ENCODE peak calls at places on chromosome 13, in four cellular contexts. One of them, this sample, is unnamed.

GRCh38 chr13:113041293-113041690 is 64.3 kb upstream of the F7 start:
- DNase-seq in neural progenitor cell: no peak
- DNase-seq in tibial artery: no peak
- DNase-seq in heart left ventricle: peak
- DNase-seq in this sample: peak

GRCh38 chr13:45482571-45483173 is 17.9 kb downstream of the COG3 start:
- DNase-seq in neural progenitor cell: no peak
- DNase-seq in heart left ventricle: no peak
- DNase-seq in tibial artery: no peak
- DNase-seq in this sample: no peak

GRCh38 chr13:84997858-84998257 is 801.4 kb downstream of the SLITRK6 start:
- DNase-seq in tibial artery: no peak
- DNase-seq in heart left ventricle: no peak
- DNase-seq in neural progenitor cell: no peak
- DNase-seq in this sample: no peak

GRCh38 chr13:108332791-108333190 is 63.3 kb downstream of the TNFSF13B start:
- DNase-seq in heart left ventricle: no peak
- DNase-seq in neural progenitor cell: no peak
- DNase-seq in tibial artery: no peak
- DNase-seq in this sample: no peak

GRCh38 chr13:94325148-94325528 is 154.3 kb downstream of the DCT start:
- DNase-seq in heart left ventricle: no peak
- DNase-seq in neural progenitor cell: no peak
- DNase-seq in tibial artery: no peak
- DNase-seq in this sample: no peak

GRCh38 chr13:26019241-26019640 is 32.6 kb downstream of the SHISA2 start:
- DNase-seq in neural progenitor cell: no peak
- DNase-seq in tibial artery: no peak
- DNase-seq in heart left ventricle: no peak
- DNase-seq in this sample: no peak

GRCh38 chr13:42970824-42971669 is 21.0 kb downstream of the EPSTI1 start:
- DNase-seq in neural progenitor cell: peak
- DNase-seq in tibial artery: no peak
- DNase-seq in heart left ventricle: no peak
- DNase-seq in this sample: no peak

GRCh38 chr13:104553156-104553555 is 1486.9 kb upstream of the SLC10A2 start:
- DNase-seq in neural progenitor cell: no peak
- DNase-seq in heart left ventricle: no peak
- DNase-seq in tibial artery: no peak
- DNase-seq in this sample: no peak

GRCh38 chr13:103883698-103884097 is 817.5 kb upstream of the SLC10A2 start:
- DNase-seq in heart left ventricle: no peak
- DNase-seq in neural progenitor cell: no peak
- DNase-seq in tibial artery: no peak
- DNase-seq in this sample: no peak

GRCh38 chr13:48132961-48133360 is 38.1 kb upstream of the MED4 start:
- DNase-seq in tibial artery: no peak
- DNase-seq in neural progenitor cell: no peak
- DNase-seq in heart left ventricle: no peak
- DNase-seq in this sample: no peak

GRCh38 chr13:94342436-94343242 is 136.8 kb downstream of the DCT start:
- DNase-seq in heart left ventricle: no peak
- DNase-seq in neural progenitor cell: no peak
- DNase-seq in tibial artery: no peak
- DNase-seq in this sample: no peak

GRCh38 chr13:66665991-66666390 is 564.1 kb downstream of the PCDH9 start:
- DNase-seq in heart left ventricle: no peak
- DNase-seq in neural progenitor cell: peak
- DNase-seq in tibial artery: no peak
- DNase-seq in this sample: no peak

GRCh38 chr13:38895075-38895474 is 95.6 kb downstream of the STOML3 start:
- DNase-seq in neural progenitor cell: no peak
- DNase-seq in heart left ventricle: no peak
- DNase-seq in tibial artery: no peak
- DNase-seq in this sample: no peak

GRCh38 chr13:38899581-38899980 is 91.0 kb downstream of the STOML3 start:
- DNase-seq in tibial artery: no peak
- DNase-seq in heart left ventricle: no peak
- DNase-seq in neural progenitor cell: no peak
- DNase-seq in this sample: no peak

GRCh38 chr13:38898481-38898880 is 92.2 kb downstream of the STOML3 start:
- DNase-seq in heart left ventricle: no peak
- DNase-seq in tibial artery: no peak
- DNase-seq in neural progenitor cell: no peak
- DNase-seq in this sample: no peak

GRCh38 chr13:38900188-38900587 is 90.4 kb downstream of the STOML3 start:
- DNase-seq in neural progenitor cell: peak
- DNase-seq in heart left ventricle: no peak
- DNase-seq in tibial artery: no peak
- DNase-seq in this sample: no peak

DNA sequence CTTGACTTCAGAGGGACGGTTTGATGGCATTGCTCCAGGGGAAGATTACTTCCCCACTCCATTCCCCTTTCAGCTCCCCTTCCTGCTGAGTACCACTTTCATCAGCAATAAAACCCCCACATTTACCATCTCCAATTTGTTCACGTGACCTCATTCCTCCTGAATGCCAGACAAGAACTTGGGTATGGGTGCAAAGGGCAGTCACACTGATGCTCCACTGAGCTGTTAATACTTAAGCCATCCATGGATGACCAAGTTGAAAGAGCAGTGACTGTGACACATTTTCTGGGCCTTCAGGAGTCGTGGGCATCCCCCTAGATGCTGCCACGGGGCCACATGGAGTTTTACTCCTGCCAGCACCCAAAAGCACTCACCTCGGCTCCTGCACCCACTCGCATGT is 93.1 kb downstream of the STOML3 start:
- DNase-seq in heart left ventricle: no peak
- DNase-seq in neural progenitor cell: no peak
- DNase-seq in tibial artery: no peak
- DNase-seq in this sample: no peak
- H3K27ac ChIP-seq in heart left ventricle: no peak
- H3K27ac ChIP-seq in neural progenitor cell: no peak
- H3K27ac ChIP-seq in tibial artery: no peak
- H3K27ac ChIP-seq in this sample: no peak

DNA sequence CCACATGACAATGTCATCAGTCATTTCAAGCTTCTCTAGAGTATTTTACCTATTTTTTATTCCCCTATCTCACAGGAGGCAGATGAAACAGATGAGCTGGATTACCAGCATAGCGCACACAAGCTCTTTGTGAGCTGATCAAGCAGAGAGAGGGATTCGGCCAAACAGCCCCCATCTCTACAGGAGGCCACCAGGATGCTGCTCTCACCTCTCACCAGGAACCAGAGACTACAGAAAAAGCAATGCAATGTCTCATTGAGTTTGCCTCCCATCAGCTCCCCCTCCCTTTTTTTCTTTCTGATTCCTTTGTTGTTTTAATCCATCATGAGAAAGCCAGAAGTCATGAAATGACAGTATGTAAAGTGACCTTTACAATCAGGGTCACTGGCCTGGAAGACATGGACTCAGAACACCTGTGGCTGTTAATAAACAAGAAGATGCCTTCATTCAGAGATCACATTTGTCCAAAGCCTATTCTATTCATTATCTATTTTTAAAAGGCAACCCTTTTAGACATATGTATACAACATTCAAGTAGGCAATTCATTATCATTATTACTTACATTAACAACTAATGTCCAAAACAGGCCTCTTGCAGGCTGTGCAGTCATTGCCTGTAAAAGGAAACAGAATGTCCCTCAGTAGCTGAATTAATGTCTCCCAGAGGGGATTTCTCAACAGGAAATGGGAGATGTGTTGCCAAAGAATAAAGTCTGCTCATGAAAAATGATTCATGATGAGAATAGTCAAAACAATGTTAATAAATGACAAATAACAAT is 656.6 kb downstream of the TBC1D4 start:
- DNase-seq in tibial artery: no peak
- DNase-seq in heart left ventricle: no peak
- DNase-seq in neural progenitor cell: peak
- DNase-seq in this sample: no peak
- H3K27ac ChIP-seq in tibial artery: no peak
- H3K27ac ChIP-seq in heart left ventricle: peak
- H3K27ac ChIP-seq in neural progenitor cell: peak
- H3K27ac ChIP-seq in this sample: no peak

DNA sequence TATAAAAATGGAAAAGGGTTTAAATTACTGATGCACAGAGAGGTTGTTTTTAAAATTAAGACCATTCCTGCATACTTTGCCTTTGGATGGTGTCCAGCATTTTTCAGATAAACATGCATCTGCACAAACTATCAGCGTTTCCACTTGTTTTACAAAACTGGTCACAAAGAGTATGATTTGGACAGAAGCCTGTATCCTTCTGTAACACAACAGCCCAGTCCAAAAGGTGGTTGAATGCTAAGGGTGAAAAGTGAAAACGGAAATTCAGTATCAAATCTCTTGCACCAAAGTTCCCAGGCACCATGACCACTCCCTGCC is 21.7 kb upstream of the DOCK9 start:
- DNase-seq in tibial artery: no peak
- DNase-seq in neural progenitor cell: no peak
- DNase-seq in heart left ventricle: no peak
- DNase-seq in this sample: no peak
- H3K27ac ChIP-seq in tibial artery: no peak
- H3K27ac ChIP-seq in neural progenitor cell: no peak
- H3K27ac ChIP-seq in heart left ventricle: peak
- H3K27ac ChIP-seq in this sample: no peak

DNA sequence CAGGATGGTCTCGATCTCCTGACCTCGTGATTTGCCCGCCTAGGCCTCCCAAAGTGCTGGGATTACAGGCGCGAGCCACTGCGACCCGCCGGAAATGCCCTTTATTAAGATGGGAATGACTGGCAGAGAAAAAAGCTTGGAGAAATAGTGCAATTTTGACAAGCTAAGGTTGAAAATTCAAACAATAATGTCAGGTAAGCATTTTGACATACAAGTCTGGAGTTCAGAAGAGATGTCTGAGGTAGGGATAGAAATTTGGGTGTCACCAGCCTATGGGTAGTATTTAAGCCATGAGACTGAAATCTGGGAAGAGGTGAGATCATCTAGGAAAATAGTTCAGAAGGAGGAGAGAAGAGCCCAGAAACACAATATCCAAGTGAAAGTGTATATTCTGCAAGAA is 17.1 kb upstream of the PAN3 start:
- DNase-seq in heart left ventricle: no peak
- DNase-seq in tibial artery: no peak
- DNase-seq in neural progenitor cell: no peak
- DNase-seq in this sample: no peak
- H3K27ac ChIP-seq in heart left ventricle: no peak
- H3K27ac ChIP-seq in tibial artery: no peak
- H3K27ac ChIP-seq in neural progenitor cell: no peak
- H3K27ac ChIP-seq in this sample: no peak

DNA sequence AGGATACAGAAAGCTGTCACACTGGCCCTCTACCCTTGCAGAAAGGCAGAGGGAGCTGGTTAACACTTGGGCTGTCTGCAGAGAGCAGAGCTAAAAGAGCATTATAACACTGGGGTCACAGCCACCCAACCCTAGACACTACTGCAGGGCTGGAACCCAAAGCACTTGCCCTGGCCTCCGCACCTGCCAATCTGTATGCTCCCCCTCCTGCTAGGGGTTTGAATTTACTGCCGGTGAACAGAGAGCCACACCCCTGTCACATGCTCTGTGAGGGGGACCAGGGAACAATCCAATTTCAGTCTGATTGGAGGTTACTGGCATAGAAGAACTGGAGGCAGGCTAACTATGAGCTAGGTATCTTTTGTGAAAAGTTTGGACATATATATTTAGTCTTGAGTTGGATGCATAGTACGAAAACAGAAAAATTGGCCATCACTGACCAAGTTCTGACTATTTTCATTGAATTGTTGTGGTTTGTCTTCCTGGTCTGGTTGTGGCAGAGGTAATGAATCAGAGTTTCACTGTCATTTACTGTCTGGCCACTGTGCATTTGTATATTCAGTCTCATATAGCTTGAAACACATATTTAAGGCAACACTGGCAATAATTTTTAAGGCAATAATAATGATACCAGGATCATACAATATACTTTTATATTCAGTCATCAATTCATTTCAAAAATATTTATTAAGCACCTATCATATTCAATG is 504.3 kb upstream of the ATXN8OS start:
- DNase-seq in neural progenitor cell: no peak
- DNase-seq in heart left ventricle: no peak
- DNase-seq in tibial artery: no peak
- DNase-seq in this sample: no peak
- H3K27ac ChIP-seq in neural progenitor cell: no peak
- H3K27ac ChIP-seq in heart left ventricle: no peak
- H3K27ac ChIP-seq in tibial artery: no peak
- H3K27ac ChIP-seq in this sample: no peak

DNA sequence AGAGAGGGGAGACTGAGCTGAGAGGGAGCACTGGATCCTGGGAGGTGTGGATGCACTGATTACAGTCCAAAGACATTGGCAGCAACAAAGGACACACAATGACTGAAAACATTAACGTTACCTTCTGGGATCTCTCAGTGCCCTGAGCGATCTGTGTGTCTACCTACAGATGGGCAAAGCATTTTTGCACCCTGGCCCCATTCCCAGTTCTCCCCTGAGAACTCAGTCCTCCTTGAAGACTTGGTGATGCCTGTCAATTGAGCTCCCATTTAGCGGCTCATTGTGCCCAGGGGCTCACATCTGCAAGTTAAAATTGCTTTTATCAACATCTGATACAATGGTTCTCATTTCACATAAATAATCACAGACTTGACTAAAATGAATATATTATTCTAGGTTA is 62.5 kb downstream of the CDADC1 start:
- DNase-seq in tibial artery: no peak
- DNase-seq in neural progenitor cell: no peak
- DNase-seq in heart left ventricle: no peak
- DNase-seq in this sample: no peak
- H3K27ac ChIP-seq in tibial artery: peak
- H3K27ac ChIP-seq in neural progenitor cell: no peak
- H3K27ac ChIP-seq in heart left ventricle: no peak
- H3K27ac ChIP-seq in this sample: peak

DNA sequence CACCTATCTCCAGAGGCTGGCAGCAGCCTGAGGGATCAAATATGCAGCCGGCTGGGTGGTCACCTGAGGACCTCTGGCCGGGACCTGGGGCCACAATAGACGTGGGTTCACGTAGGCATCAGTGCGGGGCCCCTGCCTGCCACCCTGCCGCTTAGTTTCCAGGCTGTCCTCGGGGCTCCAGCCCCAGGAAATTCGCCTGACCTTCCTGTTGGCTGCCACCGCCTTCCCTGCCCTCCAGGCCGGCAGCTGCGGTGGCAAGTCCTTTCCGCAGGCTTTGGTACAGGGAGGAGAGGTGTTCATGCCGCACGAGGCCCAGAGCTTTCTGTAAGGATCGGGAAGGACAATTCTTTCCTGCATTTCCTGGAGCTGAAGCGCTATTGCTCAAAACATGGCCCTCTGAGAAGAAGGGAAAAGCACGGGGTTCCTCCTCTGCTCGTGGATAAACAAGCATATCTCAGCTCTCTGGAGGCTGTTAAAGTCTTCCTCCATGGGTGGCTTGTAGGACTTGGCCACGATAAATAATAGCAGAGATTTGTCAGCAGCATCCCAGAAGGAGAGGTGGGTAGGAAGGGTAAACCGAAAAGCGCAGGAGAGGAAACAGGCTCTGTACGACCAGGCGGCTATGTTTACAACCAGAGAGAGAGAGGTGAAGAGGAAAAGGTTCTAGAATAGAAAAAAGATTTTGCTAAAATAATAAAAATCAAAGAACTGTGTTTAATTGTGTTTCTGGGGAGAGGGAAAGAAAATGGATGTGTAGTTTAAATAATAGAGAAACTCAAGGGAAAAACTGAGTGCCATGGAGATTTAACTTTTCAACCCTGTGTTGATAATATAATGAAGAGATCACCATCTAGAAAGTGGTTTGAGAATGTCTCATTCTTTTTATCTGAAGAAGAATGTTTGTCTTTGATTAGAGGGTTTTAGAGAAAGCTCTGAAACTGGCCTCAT is 4.9 kb downstream of the COL4A2 start:
- DNase-seq in heart left ventricle: no peak
- DNase-seq in neural progenitor cell: no peak
- DNase-seq in tibial artery: peak
- DNase-seq in this sample: no peak
- H3K27ac ChIP-seq in heart left ventricle: peak
- H3K27ac ChIP-seq in neural progenitor cell: no peak
- H3K27ac ChIP-seq in tibial artery: peak
- H3K27ac ChIP-seq in this sample: no peak

This sample was measured in caudate nucleus.